ENCODE peak calls at places on chromosomes 6 and 20, in seven cellular contexts. One of them, this sample, is unnamed.

GRCh38 chr6:13302751-13303667 is 25.3 kb downstream of the TBC1D7 start:
- DNase-seq in astrocyte of the spinal cord: peak
- DNase-seq in stimulated activated CD4-positive, alpha-beta T cell treated with anti-CD3 and anti-CD28 coated beads, Interleukin-2, amount 100 ng/mL, for 48 hours: peak
- DNase-seq in OCI-LY7: peak
- DNase-seq in activated T-helper 1 cell treated with anti-CD3 and anti-CD28 coated beads, Interleukin-2, amount 50 U/mL, for 16 hours: no peak
- DNase-seq in activated T-cell treated with anti-CD3 and anti-CD28 coated beads for 4 hours: no peak
- DNase-seq in dermis blood vessel endothelial cell: peak
- DNase-seq in this sample: no peak

GRCh38 chr20:54090230-54091119 is 20.1 kb upstream of the BCAS1 start:
- DNase-seq in activated T-cell treated with anti-CD3 and anti-CD28 coated beads for 4 hours: no peak
- DNase-seq in activated T-helper 1 cell treated with anti-CD3 and anti-CD28 coated beads, Interleukin-2, amount 50 U/mL, for 16 hours: no peak
- DNase-seq in OCI-LY7: no peak
- DNase-seq in astrocyte of the spinal cord: no peak
- DNase-seq in dermis blood vessel endothelial cell: no peak
- DNase-seq in stimulated activated CD4-positive, alpha-beta T cell treated with anti-CD3 and anti-CD28 coated beads, Interleukin-2, amount 100 ng/mL, for 48 hours: no peak
- DNase-seq in this sample: peak

GRCh38 chr6:84638286-84638685 is 126.1 kb downstream of the TBX18 start:
- DNase-seq in OCI-LY7: no peak
- DNase-seq in activated T-cell treated with anti-CD3 and anti-CD28 coated beads for 4 hours: no peak
- DNase-seq in astrocyte of the spinal cord: no peak
- DNase-seq in activated T-helper 1 cell treated with anti-CD3 and anti-CD28 coated beads, Interleukin-2, amount 50 U/mL, for 16 hours: no peak
- DNase-seq in dermis blood vessel endothelial cell: no peak
- DNase-seq in stimulated activated CD4-positive, alpha-beta T cell treated with anti-CD3 and anti-CD28 coated beads, Interleukin-2, amount 100 ng/mL, for 48 hours: no peak
- DNase-seq in this sample: no peak

GRCh38 chr20:12068146-12068545 is 150.5 kb downstream of the BTBD3 start:
- DNase-seq in dermis blood vessel endothelial cell: no peak
- DNase-seq in activated T-cell treated with anti-CD3 and anti-CD28 coated beads for 4 hours: no peak
- DNase-seq in OCI-LY7: no peak
- DNase-seq in astrocyte of the spinal cord: peak
- DNase-seq in stimulated activated CD4-positive, alpha-beta T cell treated with anti-CD3 and anti-CD28 coated beads, Interleukin-2, amount 100 ng/mL, for 48 hours: no peak
- DNase-seq in activated T-helper 1 cell treated with anti-CD3 and anti-CD28 coated beads, Interleukin-2, amount 50 U/mL, for 16 hours: no peak
- DNase-seq in this sample: no peak

GRCh38 chr6:114282268-114282667 is 60.6 kb downstream of the HS3ST5 start:
- DNase-seq in astrocyte of the spinal cord: no peak
- DNase-seq in OCI-LY7: no peak
- DNase-seq in dermis blood vessel endothelial cell: no peak
- DNase-seq in activated T-helper 1 cell treated with anti-CD3 and anti-CD28 coated beads, Interleukin-2, amount 50 U/mL, for 16 hours: no peak
- DNase-seq in activated T-cell treated with anti-CD3 and anti-CD28 coated beads for 4 hours: no peak
- DNase-seq in stimulated activated CD4-positive, alpha-beta T cell treated with anti-CD3 and anti-CD28 coated beads, Interleukin-2, amount 100 ng/mL, for 48 hours: no peak
- DNase-seq in this sample: no peak

GRCh38 chr20:62452475-62453095 is 23.2 kb downstream of the GATA5 start:
- DNase-seq in dermis blood vessel endothelial cell: no peak
- DNase-seq in activated T-helper 1 cell treated with anti-CD3 and anti-CD28 coated beads, Interleukin-2, amount 50 U/mL, for 16 hours: no peak
- DNase-seq in astrocyte of the spinal cord: no peak
- DNase-seq in OCI-LY7: no peak
- DNase-seq in activated T-cell treated with anti-CD3 and anti-CD28 coated beads for 4 hours: no peak
- DNase-seq in stimulated activated CD4-positive, alpha-beta T cell treated with anti-CD3 and anti-CD28 coated beads, Interleukin-2, amount 100 ng/mL, for 48 hours: no peak
- DNase-seq in this sample: no peak

GRCh38 chr6:142518126-142518525 is 216.3 kb downstream of the ADGRG6 start:
- DNase-seq in dermis blood vessel endothelial cell: no peak
- DNase-seq in activated T-cell treated with anti-CD3 and anti-CD28 coated beads for 4 hours: no peak
- DNase-seq in OCI-LY7: no peak
- DNase-seq in activated T-helper 1 cell treated with anti-CD3 and anti-CD28 coated beads, Interleukin-2, amount 50 U/mL, for 16 hours: no peak
- DNase-seq in astrocyte of the spinal cord: no peak
- DNase-seq in stimulated activated CD4-positive, alpha-beta T cell treated with anti-CD3 and anti-CD28 coated beads, Interleukin-2, amount 100 ng/mL, for 48 hours: no peak
- DNase-seq in this sample: no peak

GRCh38 chr6:46914279-46914810 is 7.4 kb downstream of the ADGRF5 start:
- DNase-seq in stimulated activated CD4-positive, alpha-beta T cell treated with anti-CD3 and anti-CD28 coated beads, Interleukin-2, amount 100 ng/mL, for 48 hours: no peak
- DNase-seq in astrocyte of the spinal cord: no peak
- DNase-seq in activated T-helper 1 cell treated with anti-CD3 and anti-CD28 coated beads, Interleukin-2, amount 50 U/mL, for 16 hours: no peak
- DNase-seq in activated T-cell treated with anti-CD3 and anti-CD28 coated beads for 4 hours: no peak
- DNase-seq in OCI-LY7: no peak
- DNase-seq in dermis blood vessel endothelial cell: peak
- DNase-seq in this sample: no peak

GRCh38 chr20:3927486-3928291 is 38.5 kb downstream of the PANK2 start:
- DNase-seq in activated T-cell treated with anti-CD3 and anti-CD28 coated beads for 4 hours: no peak
- DNase-seq in OCI-LY7: peak
- DNase-seq in dermis blood vessel endothelial cell: no peak
- DNase-seq in stimulated activated CD4-positive, alpha-beta T cell treated with anti-CD3 and anti-CD28 coated beads, Interleukin-2, amount 100 ng/mL, for 48 hours: no peak
- DNase-seq in astrocyte of the spinal cord: no peak
- DNase-seq in activated T-helper 1 cell treated with anti-CD3 and anti-CD28 coated beads, Interleukin-2, amount 50 U/mL, for 16 hours: no peak
- DNase-seq in this sample: no peak

GRCh38 chr20:21702553-21703467 is 2.7 kb upstream of the PAX1 start:
- DNase-seq in OCI-LY7: no peak
- DNase-seq in dermis blood vessel endothelial cell: peak
- DNase-seq in astrocyte of the spinal cord: peak
- DNase-seq in activated T-helper 1 cell treated with anti-CD3 and anti-CD28 coated beads, Interleukin-2, amount 50 U/mL, for 16 hours: no peak
- DNase-seq in stimulated activated CD4-positive, alpha-beta T cell treated with anti-CD3 and anti-CD28 coated beads, Interleukin-2, amount 100 ng/mL, for 48 hours: peak
- DNase-seq in activated T-cell treated with anti-CD3 and anti-CD28 coated beads for 4 hours: no peak
- DNase-seq in this sample: no peak

GRCh38 chr6:34919651-34920050 is 30.6 kb downstream of the ANKS1A start:
- DNase-seq in activated T-helper 1 cell treated with anti-CD3 and anti-CD28 coated beads, Interleukin-2, amount 50 U/mL, for 16 hours: no peak
- DNase-seq in astrocyte of the spinal cord: peak
- DNase-seq in OCI-LY7: no peak
- DNase-seq in dermis blood vessel endothelial cell: peak
- DNase-seq in activated T-cell treated with anti-CD3 and anti-CD28 coated beads for 4 hours: no peak
- DNase-seq in stimulated activated CD4-positive, alpha-beta T cell treated with anti-CD3 and anti-CD28 coated beads, Interleukin-2, amount 100 ng/mL, for 48 hours: no peak
- DNase-seq in this sample: no peak

GRCh38 chr20:31573555-31574295 is 31.4 kb upstream of the ID1 start:
- DNase-seq in astrocyte of the spinal cord: no peak
- DNase-seq in stimulated activated CD4-positive, alpha-beta T cell treated with anti-CD3 and anti-CD28 coated beads, Interleukin-2, amount 100 ng/mL, for 48 hours: no peak
- DNase-seq in OCI-LY7: no peak
- DNase-seq in activated T-helper 1 cell treated with anti-CD3 and anti-CD28 coated beads, Interleukin-2, amount 50 U/mL, for 16 hours: no peak
- DNase-seq in activated T-cell treated with anti-CD3 and anti-CD28 coated beads for 4 hours: no peak
- DNase-seq in dermis blood vessel endothelial cell: peak
- DNase-seq in this sample: no peak

GRCh38 chr6:39905640-39905975 is 28.7 kb downstream of the MOCS1 start:
- DNase-seq in astrocyte of the spinal cord: no peak
- DNase-seq in activated T-helper 1 cell treated with anti-CD3 and anti-CD28 coated beads, Interleukin-2, amount 50 U/mL, for 16 hours: no peak
- DNase-seq in OCI-LY7: no peak
- DNase-seq in dermis blood vessel endothelial cell: no peak
- DNase-seq in activated T-cell treated with anti-CD3 and anti-CD28 coated beads for 4 hours: no peak
- DNase-seq in stimulated activated CD4-positive, alpha-beta T cell treated with anti-CD3 and anti-CD28 coated beads, Interleukin-2, amount 100 ng/mL, for 48 hours: no peak
- DNase-seq in this sample: no peak

GRCh38 chr6:82205793-82206425 is 41.6 kb downstream of the IBTK start:
- DNase-seq in activated T-cell treated with anti-CD3 and anti-CD28 coated beads for 4 hours: no peak
- DNase-seq in dermis blood vessel endothelial cell: peak
- DNase-seq in astrocyte of the spinal cord: peak
- DNase-seq in activated T-helper 1 cell treated with anti-CD3 and anti-CD28 coated beads, Interleukin-2, amount 50 U/mL, for 16 hours: no peak
- DNase-seq in stimulated activated CD4-positive, alpha-beta T cell treated with anti-CD3 and anti-CD28 coated beads, Interleukin-2, amount 100 ng/mL, for 48 hours: no peak
- DNase-seq in OCI-LY7: no peak
- DNase-seq in this sample: peak